ENCODE peak calls at places on chromosomes 13 and 19, in nine cellular contexts. One of them, this sample, is unnamed.

GRCh38 chr19:39695759-39696158 is 8.5 kb upstream of the LGALS14 start:
- DNase-seq in hepatocyte: no peak
- DNase-seq in GM23248: no peak
- DNase-seq in Karpas-422: no peak
- DNase-seq in PC-3: no peak
- DNase-seq in HCT116: no peak
- DNase-seq in SK-N-SH: no peak
- DNase-seq in PC-9: no peak
- DNase-seq in MM.1S: no peak
- DNase-seq in this sample: no peak

GRCh38 chr19:1173845-1174809 is at the start of gene SBNO2:
- DNase-seq in hepatocyte: peak; percentile 94
- DNase-seq in GM23248: peak; percentile 94
- DNase-seq in Karpas-422: peak; percentile 97
- DNase-seq in PC-3: peak; percentile 84
- DNase-seq in HCT116: peak; percentile 72
- DNase-seq in SK-N-SH: peak; percentile 100
- DNase-seq in PC-9: peak; percentile 58
- DNase-seq in MM.1S: peak; percentile 94
- DNase-seq in this sample: peak; percentile 91

GRCh38 chr19:48296963-48297734 is 27.3 kb downstream of the ZNF114 start:
- DNase-seq in hepatocyte: no peak
- DNase-seq in GM23248: no peak
- DNase-seq in Karpas-422: no peak
- DNase-seq in PC-3: no peak
- DNase-seq in HCT116: no peak
- DNase-seq in SK-N-SH: no peak
- DNase-seq in PC-9: no peak
- DNase-seq in MM.1S: no peak
- DNase-seq in this sample: no peak

GRCh38 chr13:111388851-111389500 is 68.5 kb downstream of the TEX29 start:
- DNase-seq in hepatocyte: no peak
- DNase-seq in GM23248: no peak
- DNase-seq in Karpas-422: no peak
- DNase-seq in PC-3: no peak
- DNase-seq in HCT116: no peak
- DNase-seq in SK-N-SH: no peak
- DNase-seq in PC-9: no peak
- DNase-seq in MM.1S: no peak
- DNase-seq in this sample: no peak

GRCh38 chr13:62033932-62034331 is 618.3 kb upstream of the PCDH20 start:
- DNase-seq in hepatocyte: no peak
- DNase-seq in GM23248: no peak
- DNase-seq in Karpas-422: no peak
- DNase-seq in PC-3: no peak
- DNase-seq in HCT116: no peak
- DNase-seq in SK-N-SH: no peak
- DNase-seq in PC-9: no peak
- DNase-seq in MM.1S: no peak
- DNase-seq in this sample: no peak

GRCh38 chr13:109989155-109989554 is 202.8 kb upstream of the IRS2 start:
- DNase-seq in hepatocyte: no peak
- DNase-seq in GM23248: peak; percentile 77
- DNase-seq in Karpas-422: no peak
- DNase-seq in PC-3: peak; percentile 20
- DNase-seq in HCT116: no peak
- DNase-seq in SK-N-SH: no peak
- DNase-seq in PC-9: no peak
- DNase-seq in MM.1S: no peak
- DNase-seq in this sample: no peak

GRCh38 chr13:39712626-39713025 is 57.2 kb downstream of the COG6 start:
- DNase-seq in hepatocyte: no peak
- DNase-seq in GM23248: no peak
- DNase-seq in Karpas-422: no peak
- DNase-seq in PC-3: no peak
- DNase-seq in HCT116: no peak
- DNase-seq in SK-N-SH: no peak
- DNase-seq in PC-9: no peak
- DNase-seq in MM.1S: no peak
- DNase-seq in this sample: no peak

GRCh38 chr19:34962281-34962944 is 1.6 kb downstream of the ZNF792 start:
- DNase-seq in hepatocyte: no peak
- DNase-seq in GM23248: no peak
- DNase-seq in Karpas-422: no peak
- DNase-seq in PC-3: peak; percentile 70
- DNase-seq in HCT116: no peak
- DNase-seq in SK-N-SH: peak; percentile 72
- DNase-seq in PC-9: no peak
- DNase-seq in MM.1S: no peak
- DNase-seq in this sample: peak; percentile 67

GRCh38 chr13:97548138-97548537 is 114.2 kb downstream of the RAP2A start:
- DNase-seq in hepatocyte: no peak
- DNase-seq in GM23248: no peak
- DNase-seq in Karpas-422: no peak
- DNase-seq in PC-3: no peak
- DNase-seq in HCT116: no peak
- DNase-seq in SK-N-SH: no peak
- DNase-seq in PC-9: no peak
- DNase-seq in MM.1S: peak; percentile 77
- DNase-seq in this sample: no peak

GRCh38 chr19:2476451-2477140 is 669 bp downstream of the GADD45B start:
- DNase-seq in hepatocyte: peak; percentile 60
- DNase-seq in GM23248: peak; percentile 88
- DNase-seq in Karpas-422: peak; percentile 66
- DNase-seq in PC-3: peak; percentile 39
- DNase-seq in HCT116: no peak
- DNase-seq in SK-N-SH: peak; percentile 66
- DNase-seq in PC-9: peak; percentile 48
- DNase-seq in MM.1S: peak; percentile 65
- DNase-seq in this sample: peak; percentile 59

GRCh38 chr19:21321996-21322395 is 7.2 kb downstream of the ZNF708 start:
- DNase-seq in hepatocyte: no peak
- DNase-seq in GM23248: peak; percentile 68
- DNase-seq in Karpas-422: no peak
- DNase-seq in PC-3: no peak
- DNase-seq in HCT116: no peak
- DNase-seq in SK-N-SH: no peak
- DNase-seq in PC-9: no peak
- DNase-seq in MM.1S: no peak
- DNase-seq in this sample: no peak

GRCh38 chr19:33402421-33403220 is 29.1 kb downstream of the CEBPG start:
- DNase-seq in hepatocyte: no peak
- DNase-seq in GM23248: no peak
- DNase-seq in Karpas-422: peak; percentile 51
- DNase-seq in PC-3: no peak
- DNase-seq in HCT116: no peak
- DNase-seq in SK-N-SH: peak; percentile 58
- DNase-seq in PC-9: no peak
- DNase-seq in MM.1S: no peak
- DNase-seq in this sample: no peak

GRCh38 chr13:97205971-97206370 is 16.2 kb upstream of the MBNL2 start:
- DNase-seq in hepatocyte: no peak
- DNase-seq in GM23248: peak; percentile 41
- DNase-seq in Karpas-422: no peak
- DNase-seq in PC-3: peak; percentile 70
- DNase-seq in HCT116: no peak
- DNase-seq in SK-N-SH: no peak
- DNase-seq in PC-9: peak; percentile 87
- DNase-seq in MM.1S: no peak
- DNase-seq in this sample: no peak

GRCh38 chr13:92967923-92968322 is 258.7 kb upstream of the GPC6 start:
- DNase-seq in hepatocyte: no peak
- DNase-seq in GM23248: peak; percentile 48
- DNase-seq in Karpas-422: no peak
- DNase-seq in PC-3: peak; percentile 40
- DNase-seq in HCT116: no peak
- DNase-seq in SK-N-SH: no peak
- DNase-seq in PC-9: no peak
- DNase-seq in MM.1S: peak; percentile 7
- DNase-seq in this sample: no peak

GRCh38 chr13:46334008-46334407 is 53.0 kb downstream of the RUBCNL start:
- DNase-seq in hepatocyte: no peak
- DNase-seq in GM23248: no peak
- DNase-seq in Karpas-422: no peak
- DNase-seq in PC-3: no peak
- DNase-seq in HCT116: no peak
- DNase-seq in SK-N-SH: no peak
- DNase-seq in PC-9: no peak
- DNase-seq in MM.1S: no peak
- DNase-seq in this sample: peak; percentile 72

GRCh38 chr19:15702590-15702930 is 25.3 kb upstream of the OR10H2 start:
- DNase-seq in hepatocyte: no peak
- DNase-seq in GM23248: peak; percentile 26
- DNase-seq in Karpas-422: peak; percentile 86
- DNase-seq in PC-3: peak; percentile 42
- DNase-seq in HCT116: peak; percentile 16
- DNase-seq in SK-N-SH: peak; percentile 31
- DNase-seq in PC-9: peak; percentile 97
- DNase-seq in MM.1S: peak; percentile 21
- DNase-seq in this sample: peak; percentile 45

GRCh38 chr13:109401891-109402290 is 384.5 kb downstream of the IRS2 start:
- DNase-seq in hepatocyte: no peak
- DNase-seq in GM23248: peak; percentile 10
- DNase-seq in Karpas-422: no peak
- DNase-seq in PC-3: no peak
- DNase-seq in HCT116: no peak
- DNase-seq in SK-N-SH: no peak
- DNase-seq in PC-9: no peak
- DNase-seq in MM.1S: no peak
- DNase-seq in this sample: no peak

DNA sequence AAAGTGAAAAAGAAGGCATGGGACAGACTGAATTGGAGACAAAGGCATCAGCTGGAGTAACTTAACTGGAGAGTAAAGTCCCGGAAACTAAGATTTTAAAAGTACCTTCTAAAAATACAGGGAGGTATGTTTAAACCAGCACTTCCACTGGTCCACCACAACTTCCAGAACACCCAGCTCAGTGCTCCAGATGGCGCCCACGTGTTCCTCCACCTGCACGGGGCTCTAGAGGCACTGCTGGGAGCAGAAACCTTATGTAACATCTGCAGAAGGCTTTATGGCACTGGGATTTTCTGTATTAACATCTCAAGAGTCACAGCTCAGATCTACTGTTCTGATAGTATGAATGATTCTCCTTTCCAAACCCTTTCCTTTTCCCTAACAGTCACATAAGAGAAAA is 252.1 kb downstream of the DCLK1 start:
- DNase-seq in hepatocyte: no peak
- DNase-seq in GM23248: no peak
- DNase-seq in Karpas-422: no peak
- DNase-seq in PC-3: no peak
- DNase-seq in HCT116: no peak
- DNase-seq in SK-N-SH: no peak
- DNase-seq in PC-9: no peak
- DNase-seq in MM.1S: peak; percentile 28
- DNase-seq in this sample: no peak
- H3K9me2 ChIP-seq in hepatocyte: no peaks in the 10 kb centered on the region
- H3K9me2 ChIP-seq in GM23248: no peaks in the 10 kb centered on the region
- H3K9me2 ChIP-seq in Karpas-422: no peaks in the 10 kb centered on the region
- H3K9me2 ChIP-seq in PC-3: no peaks in the 10 kb centered on the region
- H3K9me2 ChIP-seq in HCT116: no peaks in the 10 kb centered on the region
- H3K9me2 ChIP-seq in SK-N-SH: no peaks in the 10 kb centered on the region
- H3K9me2 ChIP-seq in PC-9: no peaks in the 10 kb centered on the region
- H3K9me2 ChIP-seq in MM.1S: no peaks in the 10 kb centered on the region
- H3K9me2 ChIP-seq in this sample: no peaks in the 10 kb centered on the region

DNA sequence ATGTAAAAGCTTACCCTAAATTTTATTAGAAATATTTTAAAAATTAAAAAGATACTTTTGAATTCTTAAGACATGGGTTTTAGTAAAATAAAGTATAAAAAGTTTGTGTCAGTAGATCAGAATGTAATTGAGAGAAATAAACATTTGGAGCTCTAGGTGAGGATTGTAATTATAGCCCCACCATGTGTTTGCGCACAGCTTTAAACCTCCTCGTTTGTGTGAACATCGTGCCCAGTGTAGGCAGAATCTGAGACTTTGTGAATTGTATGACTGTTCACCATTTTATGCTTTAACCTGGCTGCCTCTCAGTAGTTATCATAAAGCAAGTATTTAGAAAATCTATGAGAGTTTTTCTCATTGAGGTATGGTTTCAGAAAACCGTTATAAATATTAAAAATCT is 29.1 kb downstream of the CUL4A start:
- DNase-seq in hepatocyte: no peak
- DNase-seq in GM23248: peak; percentile 24
- DNase-seq in Karpas-422: no peak
- DNase-seq in PC-3: no peak
- DNase-seq in HCT116: no peak
- DNase-seq in SK-N-SH: no peak
- DNase-seq in PC-9: no peak
- DNase-seq in MM.1S: no peak
- DNase-seq in this sample: no peak
- H3K9me3 ChIP-seq in hepatocyte: no peaks in the 10 kb centered on the region
- H3K9me3 ChIP-seq in GM23248: no peaks in the 10 kb centered on the region
- H3K9me3 ChIP-seq in Karpas-422: no peaks in the 10 kb centered on the region
- H3K9me3 ChIP-seq in PC-3: no peaks in the 10 kb centered on the region
- H3K9me3 ChIP-seq in HCT116: no peaks in the 10 kb centered on the region
- H3K9me3 ChIP-seq in SK-N-SH: no peaks in the 10 kb centered on the region
- H3K9me3 ChIP-seq in PC-9: no peaks in the 10 kb centered on the region
- H3K9me3 ChIP-seq in MM.1S: no peaks in the 10 kb centered on the region
- H3K9me3 ChIP-seq in this sample: no peaks in the 10 kb centered on the region

DNA sequence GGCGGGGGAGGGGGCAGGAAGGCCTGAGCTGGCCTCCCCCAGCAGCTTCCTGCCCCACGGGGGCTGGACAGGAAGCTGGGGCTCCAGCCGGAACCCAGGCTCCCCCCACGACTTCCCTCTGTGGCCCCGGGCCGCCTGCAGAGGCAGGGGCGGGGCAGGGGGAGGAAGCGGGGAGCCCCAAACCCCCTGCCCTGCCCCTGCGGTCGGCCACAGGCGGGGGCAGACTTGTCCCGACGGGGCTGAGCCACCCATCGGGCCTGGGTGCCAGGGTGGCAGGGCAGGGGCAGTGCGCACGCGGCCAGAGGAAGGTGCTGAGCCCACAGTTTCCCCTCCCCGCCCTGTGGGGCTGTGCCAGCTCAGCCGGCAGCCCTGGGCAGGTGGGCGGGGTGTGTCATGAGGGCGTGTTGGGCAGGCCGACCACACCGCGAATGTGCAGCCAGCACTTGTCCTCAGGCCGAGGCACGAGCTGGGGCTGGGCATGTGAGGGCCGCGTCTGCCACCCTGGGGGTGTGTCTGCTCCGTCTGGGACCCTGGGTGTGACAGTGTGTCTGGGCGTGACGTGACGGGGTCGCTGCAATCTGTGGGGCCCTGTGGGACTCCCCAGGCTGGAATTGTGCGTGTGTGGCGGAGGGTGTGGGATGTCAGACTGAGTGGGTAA is 17.7 kb downstream of the CCDC97 start:
- DNase-seq in hepatocyte: no peak
- DNase-seq in GM23248: peak; percentile 53
- DNase-seq in Karpas-422: peak; percentile 82
- DNase-seq in PC-3: peak; percentile 81
- DNase-seq in HCT116: no peak
- DNase-seq in SK-N-SH: peak; percentile 44
- DNase-seq in PC-9: peak; percentile 65
- DNase-seq in MM.1S: peak; percentile 95
- DNase-seq in this sample: peak; percentile 80
- H3K4me3 ChIP-seq in hepatocyte: no peak overlapping the region
- H3K4me3 ChIP-seq in GM23248: no peak overlapping the region
- H3K4me3 ChIP-seq in Karpas-422: peak overlapping the region; percentile 53
- H3K4me3 ChIP-seq in PC-3: peak overlapping the region; percentile 16
- H3K4me3 ChIP-seq in HCT116: no peak overlapping the region
- H3K4me3 ChIP-seq in SK-N-SH: no peak overlapping the region
- H3K4me3 ChIP-seq in PC-9: peak overlapping the region; percentile 30
- H3K4me3 ChIP-seq in MM.1S: peak overlapping the region; percentile 60
- H3K4me3 ChIP-seq in this sample: peak overlapping the region; percentile 61

GRCh38 chr19:31408460-31409124 is 59.4 kb upstream of the TSHZ3 start:
- DNase-seq in hepatocyte: peak; percentile 38
- DNase-seq in GM23248: peak; percentile 90
- DNase-seq in Karpas-422: no peak
- DNase-seq in PC-3: peak; percentile 36
- DNase-seq in HCT116: no peak
- DNase-seq in SK-N-SH: no peak
- DNase-seq in PC-9: no peak
- DNase-seq in MM.1S: no peak
- DNase-seq in this sample: no peak
- H3K9me2 ChIP-seq in hepatocyte: no peaks in the 10 kb centered on the region
- H3K9me2 ChIP-seq in GM23248: no peaks in the 10 kb centered on the region
- H3K9me2 ChIP-seq in Karpas-422: no peaks in the 10 kb centered on the region
- H3K9me2 ChIP-seq in PC-3: no peaks in the 10 kb centered on the region
- H3K9me2 ChIP-seq in HCT116: no peaks in the 10 kb centered on the region
- H3K9me2 ChIP-seq in SK-N-SH: no peaks in the 10 kb centered on the region
- H3K9me2 ChIP-seq in PC-9: no peaks in the 10 kb centered on the region
- H3K9me2 ChIP-seq in MM.1S: no peaks in the 10 kb centered on the region
- H3K9me2 ChIP-seq in this sample: no peaks in the 10 kb centered on the region

This sample was measured in OCI-LY7.